ENCODE peak calls at places on chromosomes 5 and 9, in nine cellular contexts. U, I, A, Y, B, N, P, G and R are unnamed samples.

GRCh38 chr5:9544502-9545300 is 1.2 kb downstream of the SEMA5A start:
- DNase-seq in U (peak), I (peak), A (no peak), Y (peak), B (peak), N (peak), P (peak), G (no peak), R (peak)

GRCh38 chr9:127384016-127384730 is 12.8 kb upstream of the SLC2A8 start:
- DNase-seq in U (no peak), I (no peak), A (no peak), Y (no peak), B (peak), N (no peak), P (no peak), G (no peak), R (no peak)

GRCh38 chr9:111451570-111451969 is 32.6 kb downstream of the ECPAS start:
- DNase-seq in U (no peak), I (no peak), A (no peak), Y (no peak), B (no peak), N (no peak), P (no peak), G (no peak), R (no peak)

GRCh38 chr5:117803533-117803932 is 1184.8 kb downstream of the DTWD2 start:
- DNase-seq in U (no peak), I (no peak), A (no peak), Y (no peak), B (no peak), N (no peak), P (no peak), G (no peak), R (no peak)

GRCh38 chr5:31711363-31711762 is 72.4 kb downstream of the PDZD2 start:
- DNase-seq in U (no peak), I (no peak), A (no peak), Y (no peak), B (no peak), N (no peak), P (no peak), G (no peak), R (no peak)

GRCh38 chr5:143140492-143141231 is 262.8 kb downstream of the NR3C1 start:
- DNase-seq in U (peak), I (no peak), A (no peak), Y (no peak), B (no peak), N (peak), P (no peak), G (no peak), R (no peak)

GRCh38 chr9:30964332-30964731 is 1420.1 kb upstream of the ACO1 start:
- DNase-seq in U (no peak), I (no peak), A (no peak), Y (no peak), B (no peak), N (no peak), P (no peak), G (no peak), R (no peak)

GRCh38 chr9:105248691-105249090 is 4.2 kb downstream of the SLC44A1 start:
- DNase-seq in U (no peak), I (no peak), A (no peak), Y (no peak), B (no peak), N (no peak), P (no peak), G (no peak), R (no peak)

GRCh38 chr9:136084191-136084944 is 10.7 kb downstream of the NACC2 start:
- DNase-seq in U (no peak), I (peak), A (no peak), Y (no peak), B (peak), N (no peak), P (no peak), G (no peak), R (no peak)

GRCh38 chr9:130561056-130561455 is 18.3 kb upstream of the FUBP3 start:
- DNase-seq in U (no peak), I (no peak), A (no peak), Y (no peak), B (no peak), N (no peak), P (peak), G (no peak), R (no peak)

GRCh38 chr9:38641985-38642864 is 21.8 kb upstream of the ANKRD18A start:
- DNase-seq in U (no peak), I (no peak), A (no peak), Y (no peak), B (no peak), N (peak), P (peak), G (no peak), R (no peak)

GRCh38 chr5:15009420-15009819 is 137.8 kb upstream of the ANKH start:
- DNase-seq in U (no peak), I (no peak), A (no peak), Y (no peak), B (no peak), N (peak), P (peak), G (no peak), R (no peak)

GRCh38 chr9:121447341-121447834 is 52.3 kb downstream of the GGTA1 start:
- DNase-seq in U (no peak), I (no peak), A (no peak), Y (no peak), B (no peak), N (no peak), P (peak), G (peak), R (no peak)

GRCh38 chr5:137666109-137666850 is 69.6 kb downstream of the KLHL3 start:
- DNase-seq in U (no peak), I (no peak), A (peak), Y (peak), B (no peak), N (no peak), P (no peak), G (peak), R (no peak)

GRCh38 chr5:117455236-117456233 is 880.9 kb upstream of the SEMA6A start:
- DNase-seq in U (no peak), I (peak), A (no peak), Y (no peak), B (no peak), N (peak), P (peak), G (no peak), R (no peak)

GRCh38 chr5:73104326-73104725 is 16.0 kb upstream of the TMEM171 start:
- DNase-seq in U (no peak), I (no peak), A (no peak), Y (no peak), B (no peak), N (no peak), P (no peak), G (no peak), R (no peak)

GRCh38 chr9:72363908-72364678 is 915 bp downstream of the ZFAND5 start:
- DNase-seq in U (peak), I (peak), A (peak), Y (peak), B (peak), N (peak), P (peak), G (no peak), R (peak)

GRCh38 chr5:81017320-81017719 is 57.2 kb downstream of the RASGRF2 start:
- DNase-seq in U (no peak), I (no peak), A (no peak), Y (no peak), B (no peak), N (no peak), P (no peak), G (no peak), R (no peak)

GRCh38 chr9:125929846-125930245 is 182.7 kb downstream of the PBX3 start:
- DNase-seq in U (no peak), I (no peak), A (no peak), Y (no peak), B (no peak), N (no peak), P (peak), G (no peak), R (no peak)

GRCh38 chr9:68844623-68845612 is 139.9 kb downstream of the PIP5K1B start:
- DNase-seq in U (no peak), I (no peak), A (no peak), Y (peak), B (no peak), N (peak), P (no peak), G (peak), R (no peak)

GRCh38 chr9:121857941-121858340 is 206.5 kb downstream of the DAB2IP start:
- DNase-seq in U (no peak), I (no peak), A (no peak), Y (no peak), B (no peak), N (no peak), P (no peak), G (no peak), R (no peak)

GRCh38 chr5:173320259-173320658 is 8.0 kb downstream of the STC2 start:
- DNase-seq in U (peak), I (no peak), A (no peak), Y (no peak), B (peak), N (no peak), P (no peak), G (no peak), R (no peak)
- H3K27ac ChIP-seq in U (no peak), I (no peak), A (no peak), Y (no peak), B (peak), N (no peak), P (no peak), G (no peak), R (no peak)

DNA sequence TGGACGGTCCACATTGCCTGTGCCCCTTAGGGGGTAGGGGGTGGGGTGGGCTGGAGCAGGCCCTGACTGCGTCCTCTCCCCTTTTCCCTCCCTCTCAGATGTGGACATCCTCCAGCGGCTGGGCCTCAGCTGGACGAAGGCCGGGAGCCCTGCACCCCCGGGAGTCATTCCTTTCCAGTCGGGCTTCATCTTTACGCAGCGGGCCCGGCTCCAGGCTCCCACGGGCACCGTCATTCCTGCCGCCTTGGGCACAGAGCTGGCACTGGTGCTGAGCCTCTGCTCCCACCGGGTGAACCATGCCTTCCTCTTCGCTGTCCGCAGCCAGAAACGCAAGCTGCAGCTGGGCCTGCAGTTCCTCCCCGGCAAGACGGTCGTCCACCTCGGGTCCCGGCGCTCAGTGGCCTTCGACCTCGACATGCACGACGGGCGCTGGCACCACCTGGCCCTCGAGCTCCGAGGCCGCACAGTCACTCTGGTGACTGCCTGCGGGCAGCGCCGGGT is 12.3 kb downstream of the COL27A1 start:
- DNase-seq in U (no peak), I (no peak), A (no peak), Y (no peak), B (no peak), N (no peak), P (no peak), G (no peak), R (no peak)
- H3K27ac ChIP-seq in U (no peak), I (no peak), A (no peak), Y (no peak), B (no peak), N (no peak), P (no peak), G (no peak), R (no peak)

GRCh38 chr5:131530706-131531331 is 104.2 kb downstream of the RAPGEF6 start:
- DNase-seq in U (no peak), I (no peak), A (no peak), Y (no peak), B (no peak), N (no peak), P (no peak), G (no peak), R (no peak)

GRCh38 chr5:131533844-131534243 is 101.2 kb downstream of the RAPGEF6 start:
- DNase-seq in U (no peak), I (no peak), A (no peak), Y (no peak), B (no peak), N (no peak), P (no peak), G (no peak), R (no peak)

GRCh38 chr5:131528682-131529081 is 106.3 kb downstream of the RAPGEF6 start:
- DNase-seq in U (no peak), I (no peak), A (no peak), Y (no peak), B (no peak), N (no peak), P (no peak), G (no peak), R (no peak)

GRCh38 chr5:131534995-131535394 is 100.0 kb downstream of the RAPGEF6 start:
- DNase-seq in U (no peak), I (no peak), A (no peak), Y (no peak), B (no peak), N (no peak), P (no peak), G (no peak), R (no peak)

GRCh38 chr5:131532016-131532640 is 102.9 kb downstream of the RAPGEF6 start:
- DNase-seq in U (no peak), I (no peak), A (no peak), Y (no peak), B (no peak), N (no peak), P (no peak), G (no peak), R (no peak)
- H3K27ac ChIP-seq in U (no peak), I (peak), A (peak), Y (peak), B (peak), N (peak), P (no peak), G (no peak), R (no peak)

DNA sequence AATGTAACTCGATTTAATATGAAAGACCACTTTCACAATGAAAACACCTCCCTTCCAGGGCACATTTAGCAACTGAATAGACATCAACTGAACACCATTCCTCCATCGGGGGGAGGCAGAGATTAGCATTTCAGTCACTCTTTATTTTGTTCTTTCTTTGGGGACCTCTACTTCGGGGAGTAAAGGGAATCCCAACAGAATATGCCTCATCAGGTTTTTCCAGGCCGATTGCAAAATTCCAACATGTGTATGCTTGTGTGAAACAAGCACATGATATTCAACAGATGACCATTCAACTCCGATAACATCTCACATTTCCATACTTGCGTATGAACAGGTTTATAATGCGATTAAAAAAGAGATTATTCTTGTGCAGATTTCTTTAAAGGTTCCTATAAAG is 124.2 kb upstream of the RETREG1 start:
- DNase-seq in U (no peak), I (no peak), A (no peak), Y (no peak), B (no peak), N (no peak), P (peak), G (no peak), R (no peak)
- H3K27ac ChIP-seq in U (no peak), I (peak), A (no peak), Y (no peak), B (no peak), N (no peak), P (peak), G (no peak), R (no peak)

GRCh38 chr5:1517838-1518237 is 5.9 kb downstream of the LPCAT1 start:
- DNase-seq in U (peak), I (peak), A (no peak), Y (no peak), B (peak), N (peak), P (no peak), G (no peak), R (no peak)
- H3K27ac ChIP-seq in U (no peak), I (peak), A (no peak), Y (no peak), B (no peak), N (no peak), P (no peak), G (no peak), R (no peak)

GRCh38 chr9:96388144-96388543 is 4.6 kb upstream of the SLC35D2 start:
- DNase-seq in U (no peak), I (no peak), A (no peak), Y (no peak), B (no peak), N (no peak), P (no peak), G (no peak), R (no peak)

GRCh38 chr9:96395964-96396363 is 12.5 kb upstream of the SLC35D2 start:
- DNase-seq in U (no peak), I (no peak), A (no peak), Y (no peak), B (no peak), N (no peak), P (no peak), G (no peak), R (no peak)

GRCh38 chr9:96394832-96395496 is 11.5 kb upstream of the SLC35D2 start:
- DNase-seq in U (no peak), I (no peak), A (no peak), Y (no peak), B (no peak), N (no peak), P (no peak), G (no peak), R (no peak)

GRCh38 chr9:96392263-96392662 is 8.8 kb upstream of the SLC35D2 start:
- DNase-seq in U (no peak), I (no peak), A (no peak), Y (no peak), B (peak), N (no peak), P (no peak), G (no peak), R (no peak)

DNA sequence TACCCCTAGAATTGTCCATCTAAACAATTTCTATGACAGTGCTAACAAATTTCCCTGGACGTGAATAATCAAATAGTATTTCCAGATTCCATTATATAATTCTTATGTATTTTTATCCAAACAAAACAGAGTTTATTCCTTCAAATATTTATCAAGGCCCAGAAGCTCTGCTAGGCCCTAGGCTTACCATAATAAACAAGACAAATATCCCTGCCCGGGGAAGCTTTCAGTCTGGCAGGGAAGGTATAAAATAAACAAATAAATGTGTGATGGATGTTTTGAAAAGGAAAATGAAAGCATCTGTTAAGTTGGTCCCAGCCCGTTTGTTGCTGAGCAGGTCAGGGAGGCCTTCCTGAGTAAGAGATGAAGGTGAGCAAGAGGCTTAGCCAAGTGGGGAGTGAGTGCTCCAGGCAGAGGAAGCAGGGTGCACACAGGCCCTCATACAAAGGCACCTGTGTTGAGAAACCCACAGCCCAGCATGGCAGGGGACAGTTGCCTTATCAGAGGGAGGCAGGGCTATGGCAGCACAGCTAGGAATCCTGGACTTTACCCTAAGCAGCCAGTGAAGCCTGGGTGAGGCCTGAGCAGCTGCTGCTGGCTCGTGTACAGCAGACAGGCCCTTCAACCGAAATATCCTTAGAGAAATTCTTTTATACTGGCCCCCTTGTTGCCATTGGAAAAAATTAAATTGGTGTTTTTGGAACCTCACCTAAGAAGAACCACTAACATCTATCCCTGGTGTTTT is 7.7 kb upstream of the SLC35D2 start:
- DNase-seq in U (no peak), I (no peak), A (no peak), Y (no peak), B (peak), N (peak), P (no peak), G (no peak), R (no peak)
- H3K27ac ChIP-seq in U (no peak), I (no peak), A (no peak), Y (no peak), B (peak), N (no peak), P (no peak), G (no peak), R (no peak)

GRCh38 chr9:33153001-33153400 is 14.1 kb downstream of the B4GALT1 start:
- DNase-seq in U (no peak), I (no peak), A (no peak), Y (no peak), B (no peak), N (no peak), P (no peak), G (no peak), R (no peak)

GRCh38 chr9:33154368-33154767 is 12.8 kb downstream of the B4GALT1 start:
- DNase-seq in U (no peak), I (no peak), A (no peak), Y (no peak), B (no peak), N (no peak), P (no peak), G (no peak), R (no peak)

GRCh38 chr9:33153666-33154065 is 13.5 kb downstream of the B4GALT1 start:
- DNase-seq in U (no peak), I (no peak), A (no peak), Y (no peak), B (no peak), N (no peak), P (no peak), G (peak), R (no peak)

GRCh38 chr9:33157960-33158359 is 9.2 kb downstream of the B4GALT1 start:
- DNase-seq in U (no peak), I (no peak), A (no peak), Y (no peak), B (no peak), N (no peak), P (peak), G (no peak), R (no peak)

DNA sequence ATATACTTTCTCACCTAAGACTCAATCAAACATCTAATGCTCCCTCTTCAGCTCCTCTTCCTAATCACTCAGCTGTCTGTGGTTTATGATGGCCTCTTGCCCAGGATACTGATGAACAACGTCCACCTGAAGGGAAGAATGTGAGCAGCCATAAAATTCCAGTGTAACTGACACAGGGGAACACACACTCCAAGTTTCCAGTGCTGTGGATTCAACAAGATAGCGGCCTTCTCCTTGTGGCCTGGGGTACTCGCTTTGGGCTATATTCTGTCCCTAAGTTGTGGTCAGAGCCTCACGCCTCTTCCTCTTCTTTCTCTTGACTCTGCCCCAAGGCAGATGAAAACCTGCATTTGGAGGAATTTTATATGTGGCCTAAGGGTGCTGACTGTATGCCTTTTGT is 11.7 kb downstream of the B4GALT1 start:
- DNase-seq in U (no peak), I (no peak), A (no peak), Y (no peak), B (peak), N (no peak), P (peak), G (no peak), R (no peak)
- H3K27ac ChIP-seq in U (no peak), I (peak), A (no peak), Y (peak), B (no peak), N (peak), P (no peak), G (no peak), R (no peak)